ENCODE peak calls at places on chromosome 11, in ten cellular contexts. M is lower lobe of right lung; I is astrocyte of the cerebellum; N is GM04504; O is activated effector memory CD4-positive, alpha-beta T cell treated with Interleukin-2 at 50 U/mL for 16 hours; A is stimulated activated effector memory CD8-positive, alpha-beta T cell treated with anti-CD3 and anti-CD28 coated beads, Interleukin-12 subunit alpha, Interleukin-12 subunit beta, amount 100 ng/mL, for 72 hours; W is mucosa of gallbladder; D is NCI-H2029; C is CD8-positive, alpha-beta memory T cell; B is iPS DF 19.7. X is an unnamed sample.

GRCh38 chr11:112555491-112556364 is 295.1 kb upstream of the PLET1 start:
- DNase-seq in M (peak), I (no peak), N (peak), O (peak), A (peak), W (peak), D (no peak), C (peak), B (no peak), X (peak)

GRCh38 chr11:66408488-66409214 is 12.2 kb upstream of the NPAS4 start:
- DNase-seq in M (peak), I (peak), N (peak), O (peak), A (peak), W (peak), D (peak), C (peak), B (peak), X (peak)

GRCh38 chr11:15053201-15053685 is 20.1 kb upstream of the CALCB start:
- DNase-seq in M (no peak), I (no peak), N (no peak), O (no peak), A (no peak), W (no peak), D (peak), C (no peak), B (no peak), X (no peak)

GRCh38 chr11:71551711-71552110 is 3.5 kb downstream of the KRTAP5-9 start:
- DNase-seq in M (no peak), I (no peak), N (no peak), O (no peak), A (no peak), W (no peak), D (no peak), C (no peak), B (no peak), X (no peak)

GRCh38 chr11:83454674-83455073 is 168.5 kb upstream of the CCDC90B start:
- DNase-seq in M (no peak), I (no peak), N (no peak), O (no peak), A (no peak), W (no peak), D (no peak), C (no peak), B (no peak), X (no peak)

GRCh38 chr11:1139441-1140066 is 18.2 kb upstream of the MUC5AC start:
- DNase-seq in M (no peak), I (no peak), N (no peak), O (no peak), A (no peak), W (peak), D (no peak), C (no peak), B (no peak), X (no peak)

GRCh38 chr11:116913000-116913399 is 75.6 kb upstream of the APOA1 start:
- DNase-seq in M (no peak), I (peak), N (peak), O (no peak), A (no peak), W (no peak), D (no peak), C (no peak), B (no peak), X (no peak)

GRCh38 chr11:299951-300735 is 817 bp upstream of the IFITM5 start:
- DNase-seq in M (peak), I (no peak), N (no peak), O (no peak), A (no peak), W (no peak), D (no peak), C (no peak), B (no peak), X (no peak)

GRCh38 chr11:67700548-67701262 is 26.3 kb upstream of the ALDH3B2 start:
- DNase-seq in M (no peak), I (no peak), N (no peak), O (no peak), A (no peak), W (no peak), D (peak), C (no peak), B (no peak), X (no peak)

GRCh38 chr11:20363500-20364411 is at the start of gene HTATIP2:
- DNase-seq in M (peak), I (no peak), N (no peak), O (peak), A (peak), W (peak), D (peak), C (peak), B (no peak), X (peak)

GRCh38 chr11:6531267-6531752 is 34.2 kb downstream of the DNHD1 start:
- DNase-seq in M (no peak), I (peak), N (peak), O (no peak), A (no peak), W (peak), D (peak), C (peak), B (peak), X (no peak)

GRCh38 chr11:43853766-43854165 is 26.9 kb upstream of the ALKBH3 start:
- DNase-seq in M (no peak), I (no peak), N (no peak), O (no peak), A (no peak), W (no peak), D (no peak), C (no peak), B (no peak), X (no peak)

GRCh38 chr11:12556788-12557384 is 117.3 kb upstream of the TEAD1 start:
- DNase-seq in M (peak), I (peak), N (peak), O (no peak), A (no peak), W (peak), D (no peak), C (no peak), B (peak), X (no peak)